ENCODE peak calls at places on chromosome 13, in eight cellular contexts. C, S, X, G, H, N, E and Y are unnamed samples.

GRCh38 chr13:112842343-112842856 is 126.6 kb upstream of the MCF2L start:
- DNase-seq in C (no peak), S (peak; percentile 58), X (peak; percentile 59), G (no peak), H (no peak), N (no peak), E (peak; percentile 59), Y (peak; percentile 80)

GRCh38 chr13:51113969-51114368 is 2.9 kb upstream of the C13orf42 start:
- DNase-seq in C (no peak), S (no peak), X (no peak), G (no peak), H (no peak), N (no peak), E (no peak), Y (no peak)

GRCh38 chr13:51849145-51850101 is 4.4 kb upstream of the TMEM272 start:
- DNase-seq in C (no peak), S (peak; percentile 35), X (no peak), G (no peak), H (no peak), N (no peak), E (no peak), Y (no peak)

GRCh38 chr13:35472308-35473008 is 4.0 kb downstream of the MAB21L1 start:
- DNase-seq in C (no peak), S (no peak), X (no peak), G (no peak), H (no peak), N (no peak), E (no peak), Y (no peak)

GRCh38 chr13:41459754-41460111 is 2.4 kb downstream of the RGCC start:
- DNase-seq in C (no peak), S (no peak), X (no peak), G (no peak), H (no peak), N (no peak), E (no peak), Y (no peak)

GRCh38 chr13:92483894-92484293 is 742.7 kb upstream of the GPC6 start:
- DNase-seq in C (no peak), S (no peak), X (no peak), G (no peak), H (no peak), N (no peak), E (no peak), Y (no peak)

GRCh38 chr13:51154029-51154555 is 43.0 kb upstream of the C13orf42 start:
- DNase-seq in C (no peak), S (no peak), X (no peak), G (no peak), H (no peak), N (no peak), E (no peak), Y (no peak)

GRCh38 chr13:48873598-48873997 is 102.1 kb upstream of the FNDC3A start:
- DNase-seq in C (no peak), S (no peak), X (no peak), G (no peak), H (no peak), N (no peak), E (no peak), Y (no peak)

GRCh38 chr13:46850214-46850613 is 46.6 kb downstream of the HTR2A start:
- DNase-seq in C (no peak), S (no peak), X (no peak), G (no peak), H (no peak), N (no peak), E (no peak), Y (no peak)

GRCh38 chr13:48072787-48073186 is 22.1 kb downstream of the MED4 start:
- DNase-seq in C (no peak), S (no peak), X (no peak), G (no peak), H (no peak), N (no peak), E (no peak), Y (no peak)

GRCh38 chr13:34647379-34647778 is 294.7 kb upstream of the NBEA start:
- DNase-seq in C (no peak), S (no peak), X (no peak), G (no peak), H (no peak), N (no peak), E (no peak), Y (no peak)

GRCh38 chr13:24925318-24926231 is 161.6 kb downstream of the RNF17 start:
- DNase-seq in C (no peak), S (no peak), X (no peak), G (no peak), H (no peak), N (no peak), E (no peak), Y (no peak)

GRCh38 chr13:51361111-51361510 is 21.6 kb downstream of the SERPINE3 start:
- DNase-seq in C (no peak), S (no peak), X (no peak), G (no peak), H (no peak), N (no peak), E (no peak), Y (no peak)

GRCh38 chr13:24130134-24130792 is 30.3 kb upstream of the SPATA13 start:
- DNase-seq in C (no peak), S (no peak), X (no peak), G (no peak), H (no peak), N (no peak), E (no peak), Y (no peak)

GRCh38 chr13:33217256-33217655 is 68.3 kb downstream of the STARD13 start:
- DNase-seq in C (no peak), S (no peak), X (no peak), G (no peak), H (no peak), N (no peak), E (peak; percentile 40), Y (no peak)

GRCh38 chr13:42971670-42972355 is 20.2 kb downstream of the EPSTI1 start:
- DNase-seq in C (no peak), S (no peak), X (no peak), G (no peak), H (no peak), N (no peak), E (no peak), Y (no peak)

GRCh38 chr13:72643339-72643989 is 84.0 kb downstream of the MZT1 start:
- DNase-seq in C (peak; percentile 22), S (peak; percentile 20), X (no peak), G (no peak), H (peak; percentile 80), N (no peak), E (peak; percentile 47), Y (no peak)

GRCh38 chr13:97798171-97798821 is 155.2 kb upstream of the IPO5 start:
- DNase-seq in C (no peak), S (no peak), X (no peak), G (peak; percentile 54), H (no peak), N (no peak), E (no peak), Y (no peak)

GRCh38 chr13:113157206-113157928 is 1.1 kb upstream of the PROZ start:
- DNase-seq in C (no peak), S (no peak), X (no peak), G (no peak), H (no peak), N (no peak), E (no peak), Y (no peak)

GRCh38 chr13:81539643-81540150 is 1198.8 kb upstream of the SPRY2 start:
- DNase-seq in C (no peak), S (no peak), X (no peak), G (no peak), H (no peak), N (no peak), E (no peak), Y (no peak)

DNA sequence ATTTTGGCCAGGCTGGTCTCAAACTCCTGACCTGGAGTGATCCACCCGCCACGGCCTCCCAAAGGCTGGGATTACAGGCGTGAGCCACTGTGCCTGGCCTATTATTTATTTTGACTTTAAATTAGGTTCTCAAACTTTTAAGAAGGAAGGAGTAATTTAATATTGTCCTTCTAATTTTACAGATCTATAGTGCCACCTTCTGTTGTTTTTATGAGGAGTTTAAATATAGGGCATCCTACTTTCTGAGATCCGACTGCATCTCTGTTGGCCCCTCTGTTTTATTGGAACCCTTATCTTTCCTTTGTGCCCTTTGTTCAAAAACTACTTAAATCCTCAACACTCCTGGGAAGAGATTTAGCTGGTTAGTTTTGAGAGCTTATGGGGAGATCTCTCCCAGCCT is 25.4 kb upstream of the ZMYM5 start:
- DNase-seq in C (no peak), S (no peak), X (no peak), G (no peak), H (no peak), N (no peak), E (no peak), Y (no peak)
- TF ChIP-seq CTCF in C (no peak), S (peak; percentile 47), X (no peak), G (no peak), H (peak; percentile 33), N (peak; percentile 18), E (peak; percentile 19), Y (peak; percentile 25)

GRCh38 chr13:27967203-27967735 is 1.8 kb downstream of the CDX2 start:
- DNase-seq in C (no peak), S (no peak), X (no peak), G (no peak), H (no peak), N (no peak), E (no peak), Y (no peak)
- H3K27me3 ChIP-seq in C (no peaks in the 10 kb centered on the region), S (peaks cover 100% of the 10 kb centered on the region), X (peaks cover 100% of the 10 kb centered on the region), G (peaks cover 96% of the 10 kb centered on the region), H (peaks cover 86% of the 10 kb centered on the region), N (peaks cover 76% of the 10 kb centered on the region), E (peaks cover 77% of the 10 kb centered on the region), Y (peaks cover 96% of the 10 kb centered on the region)

DNA sequence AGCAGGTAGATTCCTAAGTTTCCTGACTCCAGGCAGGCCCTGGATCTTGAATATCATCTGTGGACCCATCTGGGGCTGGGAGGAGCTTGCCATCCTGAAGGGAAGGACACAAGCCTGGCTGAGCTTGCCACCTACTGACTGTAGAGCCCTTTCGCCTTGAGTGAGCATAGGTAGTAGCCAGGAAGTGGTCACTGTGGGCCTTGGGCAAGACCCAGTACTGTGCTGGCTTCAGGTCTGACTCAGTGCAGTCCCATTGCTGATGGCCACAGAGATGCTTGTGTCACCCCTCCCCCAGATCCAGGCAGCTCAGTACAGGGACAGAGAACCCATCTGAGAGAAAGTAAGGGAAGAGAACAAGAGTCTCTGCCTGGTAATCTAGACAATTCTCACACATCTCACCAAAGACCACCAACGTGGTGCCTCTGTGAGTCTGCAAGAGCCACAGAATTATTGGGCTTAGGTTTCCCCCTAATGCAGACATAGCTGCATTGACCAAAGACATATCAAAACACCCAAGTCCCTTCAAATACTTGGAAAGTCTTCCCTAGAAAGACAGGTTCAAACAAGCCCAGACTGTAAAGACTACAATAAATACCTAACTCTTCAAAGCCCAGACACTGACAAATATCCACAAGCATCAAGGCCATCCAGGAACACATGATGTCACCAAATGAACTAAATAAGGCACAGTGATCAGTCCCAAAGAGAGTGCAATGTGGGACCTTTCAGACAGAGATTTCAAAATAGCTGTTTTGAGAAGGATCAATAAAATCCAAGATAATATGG is 108.2 kb upstream of the WASF3 start:
- DNase-seq in C (no peak), S (no peak), X (no peak), G (no peak), H (no peak), N (no peak), E (no peak), Y (no peak)
- TF ChIP-seq CTCF in C (no peak), S (no peak), X (no peak), G (no peak), H (no peak), N (no peak), E (no peak), Y (no peak)

DNA sequence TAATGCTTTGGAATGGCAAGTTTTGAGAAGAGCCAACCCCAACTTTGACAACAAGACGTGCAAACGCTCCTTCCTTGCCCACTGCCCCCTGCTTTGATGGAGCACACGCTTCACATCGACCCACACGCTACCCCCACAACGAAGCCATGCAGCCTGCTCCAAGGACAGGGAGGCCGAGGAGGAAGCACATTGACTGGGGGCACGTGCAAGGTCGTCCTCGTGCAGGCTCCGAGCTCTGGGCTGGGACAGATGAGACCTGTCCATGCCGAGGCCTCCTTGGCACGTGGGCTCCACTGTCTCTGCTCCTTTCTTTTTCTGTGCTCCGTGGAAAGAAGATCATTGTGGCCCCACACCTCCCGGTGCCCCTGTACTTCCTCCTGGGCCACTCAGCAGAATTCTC is 309.0 kb downstream of the TEX29 start:
- DNase-seq in C (no peak), S (no peak), X (no peak), G (no peak), H (no peak), N (no peak), E (no peak), Y (no peak)
- H3K27me3 ChIP-seq in C (no peaks in the 10 kb centered on the region), S (peaks cover 34% of the 10 kb centered on the region), X (peaks cover 36% of the 10 kb centered on the region), G (no peaks in the 10 kb centered on the region), H (peaks cover 18% of the 10 kb centered on the region), N (no peaks in the 10 kb centered on the region), E (no peaks in the 10 kb centered on the region), Y (peaks cover 10% of the 10 kb centered on the region)